ENCODE peak calls at places on chromosomes 7 and 10, in seven cellular contexts. I, V, B, C, S, A and Y are unnamed samples. For H3K27me3, the result is how much of the 10 kb centered on the place peaks cover.

GRCh38 chr10:132387723-132388210 is 9.2 kb upstream of the PWWP2B start:
- DNase-seq in A (peak), S (no peak), I (peak), V (no peak), B (peak), C (peak), Y (peak)

GRCh38 chr7:129702316-129702715 is 90.8 kb downstream of the NRF1 start:
- DNase-seq in S (no peak), V (no peak), B (no peak), A (no peak), C (no peak), I (no peak), Y (no peak)

GRCh38 chr7:39659356-39660013 is 36.1 kb downstream of the RALA start:
- DNase-seq in V (no peak), A (no peak), I (no peak), C (peak), B (no peak), S (no peak), Y (no peak)

GRCh38 chr7:30634193-30634626 is 39.5 kb downstream of the GARS1 start:
- DNase-seq in B (no peak), V (no peak), C (no peak), I (no peak), S (no peak), A (no peak), Y (no peak)

GRCh38 chr10:88178758-88179157 is 315.3 kb downstream of the PTEN start:
- DNase-seq in B (no peak), C (no peak), S (no peak), V (no peak), A (no peak), I (no peak), Y (no peak)

GRCh38 chr7:43700059-43700501 is 29.2 kb downstream of the COA1 start:
- DNase-seq in A (peak), V (peak), C (peak), I (no peak), B (peak), S (no peak), Y (no peak)

GRCh38 chr7:47346378-47346914 is 235.5 kb downstream of the TNS3 start:
- DNase-seq in S (no peak), V (no peak), C (no peak), A (no peak), B (no peak), I (no peak), Y (no peak)

GRCh38 chr7:132709971-132710567 is 133.8 kb upstream of the PLXNA4 start:
- DNase-seq in C (peak), B (peak), A (peak), V (no peak), I (peak), S (no peak), Y (no peak)

GRCh38 chr7:45092100-45092930 is 3.5 kb upstream of the NACAD start:
- DNase-seq in I (peak), C (peak), S (no peak), A (no peak), B (no peak), V (no peak), Y (no peak)

GRCh38 chr7:64183126-64183742 is 23.8 kb upstream of the ZNF735 start:
- DNase-seq in V (peak), C (peak), B (no peak), S (no peak), A (no peak), I (peak), Y (no peak)

GRCh38 chr10:132632851-132633684 is 95.5 kb downstream of the INPP5A start:
- DNase-seq in V (no peak), C (peak), I (no peak), A (no peak), S (no peak), B (no peak), Y (no peak)

GRCh38 chr7:69553190-69553589 is 45.1 kb upstream of the AUTS2 start:
- DNase-seq in C (no peak), V (no peak), A (peak), B (no peak), S (no peak), I (no peak), Y (no peak)

GRCh38 chr7:108094375-108094774 is 35.8 kb downstream of the LAMB4 start:
- DNase-seq in B (no peak), C (peak), I (no peak), S (no peak), A (no peak), V (no peak), Y (no peak)

GRCh38 chr10:23829556-23829955 is 379.4 kb upstream of the KIAA1217 start:
- DNase-seq in B (no peak), C (no peak), S (no peak), V (no peak), A (no peak), I (no peak), Y (no peak)

GRCh38 chr10:62083868-62084267 is 182.4 kb downstream of the ARID5B start:
- DNase-seq in V (no peak), S (no peak), B (no peak), A (peak), C (peak), I (peak), Y (no peak)

GRCh38 chr10:132982301-132982989 is 40.1 kb upstream of the CFAP46 start:
- DNase-seq in S (no peak), A (no peak), B (no peak), C (peak), I (no peak), V (no peak), Y (no peak)

GRCh38 chr10:24039897-24040296 is 169.0 kb upstream of the KIAA1217 start:
- DNase-seq in V (no peak), B (no peak), I (no peak), C (no peak), S (no peak), A (no peak), Y (no peak)

GRCh38 chr7:149071641-149072437 is 18.7 kb downstream of the ZNF786 start:
- DNase-seq in I (no peak), S (no peak), A (no peak), C (no peak), B (peak), V (no peak), Y (no peak)

GRCh38 chr7:37942934-37943610 is 22.6 kb downstream of the EPDR1 start:
- DNase-seq in I (no peak), C (no peak), S (peak), A (no peak), B (peak), V (no peak), Y (no peak)

GRCh38 chr7:130973637-130974036 is 239.6 kb upstream of the KLF14 start:
- DNase-seq in A (no peak), I (no peak), V (no peak), S (no peak), C (no peak), B (no peak), Y (no peak)

GRCh38 chr7:136877509-136877908 is 9.1 kb downstream of the CHRM2 start:
- DNase-seq in I (no peak), S (no peak), B (no peak), A (no peak), V (no peak), C (peak), Y (no peak)

GRCh38 chr7:143889068-143889467 is 12.9 kb downstream of the TCAF1 start:
- DNase-seq in C (no peak), V (no peak), B (no peak), I (no peak), S (no peak), A (no peak), Y (no peak)

GRCh38 chr10:49621561-49621960 is 7.7 kb downstream of the CHAT start:
- DNase-seq in I (no peak), B (no peak), A (no peak), S (no peak), V (no peak), C (no peak), Y (no peak)

GRCh38 chr10:110512461-110513187 is 14.9 kb downstream of the DUSP5 start:
- DNase-seq in C (peak), B (no peak), I (no peak), V (peak), A (no peak), S (no peak), Y (no peak)

GRCh38 chr7:875051-875450 is 1.3 kb upstream of the GET4 start:
- DNase-seq in I (no peak), C (no peak), A (no peak), B (peak), S (no peak), V (no peak), Y (no peak)

GRCh38 chr7:69910150-69910549 is 311.9 kb downstream of the AUTS2 start:
- DNase-seq in A (no peak), I (no peak), S (no peak), C (no peak), V (no peak), B (no peak), Y (no peak)

GRCh38 chr7:158394936-158395335 is 192.7 kb downstream of the PTPRN2 start:
- DNase-seq in V (peak), B (peak), S (no peak), A (peak), I (no peak), C (no peak), Y (peak)

DNA sequence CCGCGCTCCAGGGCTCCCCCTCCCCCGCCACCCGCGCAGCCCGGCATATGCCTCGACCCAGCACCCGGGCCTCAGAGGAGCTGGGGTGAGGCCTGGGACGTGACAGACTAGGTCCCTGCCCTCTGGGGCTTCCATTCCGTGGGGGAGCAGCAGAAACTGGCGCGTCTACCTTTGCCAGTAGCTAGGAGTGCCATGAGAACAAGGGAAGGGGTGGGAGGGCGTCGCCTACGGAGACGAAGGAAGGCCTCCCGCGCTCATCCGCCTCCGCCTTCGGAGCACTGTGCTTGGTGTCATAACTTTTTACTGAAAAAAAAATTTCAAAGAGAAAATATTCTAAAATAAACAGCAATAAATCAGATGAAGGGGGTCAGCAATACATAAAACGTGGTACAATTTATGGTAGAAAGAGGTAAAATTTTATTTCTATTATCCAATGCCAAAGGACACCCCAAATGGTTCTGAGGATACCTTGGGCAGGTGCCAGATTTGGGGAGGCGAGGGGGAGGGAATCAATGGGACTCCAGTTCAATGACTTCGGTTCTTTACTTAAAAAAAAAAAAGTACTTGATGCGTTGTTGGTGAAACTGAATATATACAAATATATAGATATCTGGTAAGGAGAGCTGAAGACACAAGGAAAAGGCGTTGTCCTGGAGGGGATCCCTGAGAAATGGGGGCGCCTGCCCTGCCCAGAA is 35.1 kb upstream of the GRID1 start:
- DNase-seq in C (peak), V (no peak), I (no peak), B (peak), A (no peak), S (no peak), Y (no peak)
- H3K27me3 ChIP-seq in C (under half), V (under half), I (under half), B (half or more), A (under half), S (under half), Y (under half)

GRCh38 chr7:127704211-127704610 is 52.2 kb downstream of the SND1 start:
- DNase-seq in A (no peak), I (no peak), C (no peak), B (no peak), V (no peak), S (no peak), Y (no peak)
- H3K4me2 ChIP-seq in A (no peak), I (no peak), C (no peak), B (no peak), V (no peak), S (no peak), Y (no peak)

GRCh38 chr7:15765753-15766152 is 79.3 kb upstream of the MEOX2 start:
- DNase-seq in B (no peak), C (no peak), I (no peak), V (no peak), S (no peak), A (no peak), Y (no peak)
- H3K27me3 ChIP-seq in B (under half), C (under half), I (under half), V (under half), S (under half), A (under half), Y (under half)

DNA sequence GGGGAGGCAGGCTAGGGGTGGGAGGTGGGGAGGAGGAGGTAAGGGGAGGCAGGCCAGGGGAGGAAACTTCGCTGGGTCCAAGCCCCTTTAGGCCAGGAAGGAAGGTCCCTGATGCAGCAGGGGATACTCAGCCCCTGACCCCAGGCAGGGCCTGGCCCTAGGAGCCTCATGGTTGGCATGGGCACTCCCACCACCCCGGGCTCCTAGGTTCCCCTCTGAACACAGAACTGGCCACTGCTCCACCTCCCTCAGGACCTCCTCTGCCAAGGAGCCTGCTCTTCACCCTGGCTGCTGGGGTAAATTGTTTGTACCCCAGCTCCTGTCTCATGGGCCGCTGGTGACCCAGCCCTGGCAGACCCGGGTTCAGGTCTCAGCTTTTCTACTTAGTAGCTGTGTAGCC is 25.8 kb upstream of the CHST15 start:
- DNase-seq in S (no peak), B (no peak), I (no peak), V (no peak), C (no peak), A (no peak), Y (no peak)
- H3K4me2 ChIP-seq in S (no peak), B (no peak), I (no peak), V (no peak), C (no peak), A (no peak), Y (no peak)